ENCODE peak calls at places on chromosomes 13 and 19, in six cellular contexts. A is OCI-LY7, H is ovary, N is mesenchymal stem cell, E is thoracic aorta, O is left lung. X is an unnamed sample.
A peak's percentile ranks its signal among the peaks of the same experiment; 100 is the strongest.

GRCh38 chr13:110233181-110233641 is 73.7 kb downstream of the COL4A1 start:
- DNase-seq in A (no peak), H (no peak), N (peak; percentile 86), E (peak; percentile 48), O (no peak), X (no peak)

GRCh38 chr13:67369895-67370660 is 139.9 kb upstream of the PCDH9 start:
- DNase-seq in A (no peak), H (no peak), N (peak; percentile 89), E (no peak), O (no peak), X (peak; percentile 36)

GRCh38 chr13:30569901-30570576 is 47.7 kb upstream of the USPL1 start:
- DNase-seq in A (no peak), H (peak; percentile 21), N (peak; percentile 96), E (peak; percentile 25), O (peak; percentile 44), X (no peak)

GRCh38 chr19:10158071-10158470 is 36.7 kb downstream of the DNMT1 start:
- DNase-seq in A (no peak), H (no peak), N (no peak), E (no peak), O (no peak), X (no peak)

GRCh38 chr13:92833071-92833470 is 393.5 kb upstream of the GPC6 start:
- DNase-seq in A (no peak), H (no peak), N (peak; percentile 17), E (no peak), O (no peak), X (no peak)

GRCh38 chr13:75961911-75962310 is 325.8 kb downstream of the LMO7 start:
- DNase-seq in A (no peak), H (no peak), N (no peak), E (no peak), O (no peak), X (no peak)

GRCh38 chr13:112225429-112226090 is 150.6 kb upstream of the SPACA7 start:
- DNase-seq in A (no peak), H (no peak), N (no peak), E (no peak), O (no peak), X (no peak)

GRCh38 chr13:110015253-110015652 is 228.9 kb upstream of the IRS2 start:
- DNase-seq in A (no peak), H (no peak), N (no peak), E (no peak), O (no peak), X (no peak)

GRCh38 chr19:53982056-53982455 is 9.4 kb upstream of the CACNG6 start:
- DNase-seq in A (no peak), H (no peak), N (no peak), E (no peak), O (no peak), X (no peak)

GRCh38 chr13:48294670-48295069 is 8.9 kb upstream of the RB1 start:
- DNase-seq in A (no peak), H (no peak), N (no peak), E (no peak), O (no peak), X (no peak)

GRCh38 chr13:93882086-93882651 is 597.3 kb downstream of the DCT start:
- DNase-seq in A (no peak), H (no peak), N (peak; percentile 62), E (no peak), O (no peak), X (peak; percentile 81)

GRCh38 chr13:61531383-61532065 is 115.9 kb upstream of the PCDH20 start:
- DNase-seq in A (no peak), H (no peak), N (no peak), E (no peak), O (no peak), X (no peak)

GRCh38 chr13:51895906-51896888 is 34.4 kb downstream of the CCDC70 start:
- DNase-seq in A (peak; percentile 61), H (no peak), N (peak; percentile 64), E (no peak), O (peak; percentile 45), X (peak; percentile 35)

GRCh38 chr13:48125794-48126228 is 30.9 kb upstream of the MED4 start:
- DNase-seq in A (no peak), H (peak; percentile 20), N (peak; percentile 59), E (no peak), O (no peak), X (peak; percentile 10)

GRCh38 chr13:21671793-21672680 is 1.2 kb downstream of the FGF9 start:
- DNase-seq in A (peak; percentile 14), H (no peak), N (no peak), E (no peak), O (no peak), X (no peak)

DNA sequence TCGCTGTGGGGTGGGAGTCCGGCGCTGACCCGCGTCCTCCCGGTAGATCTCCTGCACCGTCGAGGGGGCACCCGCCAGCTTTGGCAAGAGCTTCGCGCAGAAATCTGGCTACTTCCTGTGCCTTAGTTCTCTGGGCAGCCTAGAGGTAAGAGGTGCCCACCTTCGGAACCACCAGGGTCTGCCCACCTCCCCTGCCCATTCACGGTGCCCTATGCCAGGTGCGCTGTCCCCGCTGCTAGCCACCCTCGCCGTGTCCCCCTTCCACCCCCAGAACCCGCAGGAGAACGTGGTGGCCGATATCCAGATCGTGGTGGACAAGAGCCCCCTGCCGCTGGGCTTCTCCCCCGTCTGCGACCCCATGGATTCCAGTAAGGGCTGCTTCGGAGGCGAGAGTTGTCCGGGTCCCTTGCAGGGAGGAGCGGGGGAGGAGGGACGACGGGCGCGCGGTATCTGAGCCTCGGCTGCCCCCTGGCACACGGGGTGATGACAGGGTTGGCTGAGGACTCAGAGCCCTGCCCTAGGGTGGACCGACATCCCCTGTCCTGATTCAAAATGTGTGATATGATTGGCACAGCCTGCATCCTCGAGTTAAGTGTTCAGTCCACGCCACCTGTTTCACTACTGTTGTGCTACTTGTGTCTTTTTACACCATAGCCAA is 549 bp downstream of the MVB12A start:
- DNase-seq in A (peak; percentile 28), H (peak; percentile 71), N (peak; percentile 41), E (no peak), O (peak; percentile 48), X (peak; percentile 29)
- H3K27ac ChIP-seq in A (no peak overlapping the region), H (peak overlapping the region; percentile 31), N (no peak overlapping the region), E (no peak overlapping the region), O (peak overlapping the region; percentile 85), X (no peak overlapping the region)

GRCh38 chr19:4234142-4234861 is 5.0 kb downstream of the EBI3 start:
- DNase-seq in A (no peak), H (no peak), N (peak; percentile 34), E (no peak), O (no peak), X (peak; percentile 21)

GRCh38 chr19:4234862-4235201 is 5.5 kb downstream of the EBI3 start:
- DNase-seq in A (no peak), H (no peak), N (no peak), E (no peak), O (no peak), X (no peak)

GRCh38 chr19:4229179-4229931 is at the start of gene EBI3:
- DNase-seq in A (no peak), H (no peak), N (peak; percentile 80), E (no peak), O (no peak), X (peak; percentile 37)

GRCh38 chr19:4232614-4233281 is 3.4 kb downstream of the EBI3 start:
- DNase-seq in A (no peak), H (no peak), N (no peak), E (no peak), O (no peak), X (peak; percentile 74)

DNA sequence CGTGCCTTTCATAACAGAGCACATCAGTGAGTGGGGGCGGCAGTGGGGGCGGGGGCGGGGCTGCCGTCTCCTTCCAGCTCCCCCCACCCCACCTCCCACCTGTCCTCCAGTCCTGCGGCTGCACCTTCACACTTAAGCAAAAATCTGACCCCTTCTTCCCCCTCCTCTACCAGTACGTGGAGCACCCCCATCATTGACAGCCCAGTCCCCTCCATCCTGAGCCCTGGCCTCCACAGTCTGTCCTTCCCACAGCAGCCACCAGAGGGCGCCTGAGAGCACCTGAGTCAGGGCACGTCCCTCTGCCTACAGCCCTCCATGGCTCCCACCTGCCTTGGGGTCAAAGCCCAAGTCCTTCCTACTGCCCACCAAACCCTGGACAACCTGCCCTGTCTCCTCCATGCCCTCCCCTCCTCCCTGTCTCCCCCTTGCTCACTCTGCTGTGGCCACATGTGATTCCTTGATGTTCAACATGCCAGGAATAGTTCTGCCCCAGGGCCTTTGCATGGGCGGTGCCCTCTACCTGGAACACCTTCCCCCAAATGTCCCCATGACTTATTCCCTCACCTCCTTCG is 4.0 kb downstream of the EBI3 start:
- DNase-seq in A (peak; percentile 56), H (no peak), N (peak; percentile 25), E (no peak), O (peak; percentile 44), X (peak; percentile 82)
- H3K4me3 ChIP-seq in A (no peak overlapping the region), H (no peak overlapping the region), N (no peak overlapping the region), E (no peak overlapping the region), O (no peak overlapping the region), X (no peak overlapping the region)

DNA sequence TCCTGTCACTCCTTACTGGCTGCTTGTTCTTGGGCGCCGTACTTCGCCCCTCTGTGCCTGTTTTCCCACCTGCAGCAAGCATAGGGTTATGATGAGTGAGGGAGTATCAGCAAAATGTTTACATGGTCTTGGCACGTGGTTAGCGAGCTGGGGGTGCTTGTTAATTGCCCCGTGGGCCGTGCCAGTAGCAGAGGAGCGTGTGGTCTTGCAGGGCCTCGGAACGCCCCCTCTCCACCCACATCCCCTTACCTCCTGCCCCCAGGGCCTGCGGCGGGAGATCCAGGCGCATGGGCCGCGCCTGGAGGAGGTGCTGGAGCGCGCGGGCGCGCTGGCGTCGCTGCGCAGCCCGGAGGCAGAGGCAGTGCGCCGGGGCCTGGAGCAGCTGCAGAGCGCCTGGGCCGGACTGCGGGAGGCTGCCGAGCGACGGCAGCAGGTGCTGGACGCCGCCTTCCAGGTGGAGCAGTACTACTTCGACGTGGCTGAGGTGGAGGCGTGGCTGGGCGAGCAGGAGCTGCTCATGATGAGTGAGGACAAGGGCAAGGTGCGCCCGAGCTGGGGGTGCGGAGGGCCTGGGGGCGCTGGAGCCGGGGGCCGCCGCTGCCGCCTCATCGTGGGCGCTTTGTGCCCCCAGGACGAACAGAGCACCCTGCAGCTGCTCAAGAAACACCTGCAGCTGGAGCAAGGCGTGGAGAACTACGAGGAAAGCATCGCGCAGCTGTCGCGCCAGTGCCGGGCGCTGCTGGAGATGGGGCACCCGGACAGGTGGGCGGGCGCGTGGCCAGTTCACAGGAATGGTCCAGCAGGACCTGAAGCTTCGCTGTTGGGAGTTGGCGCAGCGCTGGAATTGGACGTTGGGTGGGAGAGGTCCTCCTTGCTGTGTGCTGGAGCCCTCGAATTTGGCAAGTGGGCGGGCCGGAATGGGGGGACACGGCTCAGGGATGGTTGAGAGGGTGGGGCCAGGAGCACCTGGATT is 22.5 kb upstream of the SHKBP1 start:
- DNase-seq in A (no peak), H (no peak), N (no peak), E (no peak), O (no peak), X (peak; percentile 78)
- H3K27ac ChIP-seq in A (no peak overlapping the region), H (no peak overlapping the region), N (no peak overlapping the region), E (no peak overlapping the region), O (no peak overlapping the region), X (no peak overlapping the region)

GRCh38 chr19:2427323-2428026 is at the start of gene TIMM13:
- DNase-seq in A (peak; percentile 99), H (peak; percentile 98), N (peak; percentile 97), E (peak; percentile 87), O (peak; percentile 96), X (peak; percentile 95)

GRCh38 chr19:2423913-2424685 is 3.3 kb downstream of the TIMM13 start:
- DNase-seq in A (no peak), H (peak; percentile 51), N (no peak), E (no peak), O (no peak), X (no peak)

GRCh38 chr19:2426661-2427322 is 594 bp downstream of the TIMM13 start:
- DNase-seq in A (peak; percentile 55), H (peak; percentile 68), N (peak; percentile 49), E (no peak), O (no peak), X (peak; percentile 59)

GRCh38 chr19:2424686-2425621 is 2.4 kb downstream of the TIMM13 start:
- DNase-seq in A (no peak), H (peak; percentile 66), N (peak; percentile 69), E (no peak), O (no peak), X (no peak)

GRCh38 chr19:2425622-2426581 is 1.5 kb downstream of the TIMM13 start:
- DNase-seq in A (no peak), H (no peak), N (no peak), E (no peak), O (no peak), X (no peak)
- H3K4me3 ChIP-seq in A (peak overlapping the region; percentile 99), H (peak overlapping the region; percentile 11), N (peak overlapping the region; percentile 50), E (peak overlapping the region; percentile 79), O (peak overlapping the region; percentile 98), X (peak overlapping the region; percentile 85)

X was measured in SJCRH30.